ENCODE peak calls at places on chromosomes 2 and 18, in eight cellular contexts. One of them, this sample, is unnamed. For H3K9me3, the result is how much of the 10 kb centered on the place peaks cover.

GRCh38 chr2:108823286-108823685 is 36.7 kb downstream of the CCDC138 start:
- DNase-seq in OCI-LY7: no peak
- DNase-seq in WERI-Rb-1: no peak
- DNase-seq in testis: no peak
- DNase-seq in left ventricle myocardium inferior: no peak
- DNase-seq in cardiac muscle cell: no peak
- DNase-seq in astrocyte: no peak
- DNase-seq in lung: no peak
- DNase-seq in this sample: no peak

GRCh38 chr2:157420771-157421323 is 23.0 kb downstream of the CYTIP start:
- DNase-seq in astrocyte: no peak
- DNase-seq in cardiac muscle cell: no peak
- DNase-seq in testis: no peak
- DNase-seq in OCI-LY7: no peak
- DNase-seq in lung: no peak
- DNase-seq in left ventricle myocardium inferior: no peak
- DNase-seq in WERI-Rb-1: no peak
- DNase-seq in this sample: no peak

GRCh38 chr18:33469699-33470098 is 29.2 kb upstream of the CCDC178 start:
- DNase-seq in left ventricle myocardium inferior: no peak
- DNase-seq in astrocyte: peak
- DNase-seq in OCI-LY7: no peak
- DNase-seq in testis: no peak
- DNase-seq in cardiac muscle cell: no peak
- DNase-seq in lung: no peak
- DNase-seq in WERI-Rb-1: no peak
- DNase-seq in this sample: no peak

GRCh38 chr2:84757648-84758047 is 123.2 kb downstream of the TRABD2A start:
- DNase-seq in cardiac muscle cell: no peak
- DNase-seq in lung: no peak
- DNase-seq in testis: no peak
- DNase-seq in OCI-LY7: no peak
- DNase-seq in WERI-Rb-1: no peak
- DNase-seq in astrocyte: no peak
- DNase-seq in left ventricle myocardium inferior: no peak
- DNase-seq in this sample: no peak

GRCh38 chr18:13811993-13812392 is 12.0 kb upstream of the MC5R start:
- DNase-seq in astrocyte: no peak
- DNase-seq in WERI-Rb-1: no peak
- DNase-seq in cardiac muscle cell: no peak
- DNase-seq in lung: no peak
- DNase-seq in left ventricle myocardium inferior: no peak
- DNase-seq in testis: no peak
- DNase-seq in OCI-LY7: peak
- DNase-seq in this sample: peak

GRCh38 chr18:8657050-8657820 is 48.0 kb downstream of the RAB12 start:
- DNase-seq in left ventricle myocardium inferior: no peak
- DNase-seq in testis: peak
- DNase-seq in OCI-LY7: no peak
- DNase-seq in WERI-Rb-1: peak
- DNase-seq in astrocyte: no peak
- DNase-seq in cardiac muscle cell: peak
- DNase-seq in lung: no peak
- DNase-seq in this sample: peak

GRCh38 chr2:15560404-15560987 is 638 bp downstream of the NBAS start:
- DNase-seq in testis: peak
- DNase-seq in lung: no peak
- DNase-seq in left ventricle myocardium inferior: no peak
- DNase-seq in astrocyte: peak
- DNase-seq in WERI-Rb-1: peak
- DNase-seq in OCI-LY7: peak
- DNase-seq in cardiac muscle cell: peak
- DNase-seq in this sample: peak

GRCh38 chr18:73409242-73409641 is 541.5 kb upstream of the NETO1 start:
- DNase-seq in testis: no peak
- DNase-seq in cardiac muscle cell: no peak
- DNase-seq in astrocyte: peak
- DNase-seq in WERI-Rb-1: no peak
- DNase-seq in left ventricle myocardium inferior: no peak
- DNase-seq in lung: no peak
- DNase-seq in OCI-LY7: no peak
- DNase-seq in this sample: no peak

GRCh38 chr2:43109261-43109743 is 117.1 kb downstream of the ZFP36L2 start:
- DNase-seq in WERI-Rb-1: no peak
- DNase-seq in cardiac muscle cell: no peak
- DNase-seq in astrocyte: no peak
- DNase-seq in lung: no peak
- DNase-seq in left ventricle myocardium inferior: no peak
- DNase-seq in testis: no peak
- DNase-seq in OCI-LY7: no peak
- DNase-seq in this sample: peak

GRCh38 chr18:52130621-52131020 is 209.4 kb upstream of the DCC start:
- DNase-seq in OCI-LY7: no peak
- DNase-seq in cardiac muscle cell: no peak
- DNase-seq in left ventricle myocardium inferior: no peak
- DNase-seq in astrocyte: no peak
- DNase-seq in lung: no peak
- DNase-seq in WERI-Rb-1: no peak
- DNase-seq in testis: no peak
- DNase-seq in this sample: no peak

GRCh38 chr2:109260886-109261700 is 132.1 kb downstream of the SH3RF3 start:
- DNase-seq in testis: peak
- DNase-seq in WERI-Rb-1: peak
- DNase-seq in astrocyte: no peak
- DNase-seq in cardiac muscle cell: peak
- DNase-seq in lung: no peak
- DNase-seq in left ventricle myocardium inferior: no peak
- DNase-seq in OCI-LY7: no peak
- DNase-seq in this sample: peak

GRCh38 chr2:215397632-215398341 is 38.1 kb downstream of the FN1 start:
- DNase-seq in OCI-LY7: no peak
- DNase-seq in WERI-Rb-1: no peak
- DNase-seq in left ventricle myocardium inferior: no peak
- DNase-seq in cardiac muscle cell: peak
- DNase-seq in lung: no peak
- DNase-seq in astrocyte: no peak
- DNase-seq in testis: no peak
- DNase-seq in this sample: no peak

GRCh38 chr2:222214885-222215284 is 83.9 kb downstream of the PAX3 start:
- DNase-seq in WERI-Rb-1: no peak
- DNase-seq in left ventricle myocardium inferior: no peak
- DNase-seq in OCI-LY7: no peak
- DNase-seq in lung: no peak
- DNase-seq in testis: no peak
- DNase-seq in astrocyte: no peak
- DNase-seq in cardiac muscle cell: no peak
- DNase-seq in this sample: no peak

GRCh38 chr2:221478106-221478863 is 93.8 kb downstream of the EPHA4 start:
- DNase-seq in OCI-LY7: no peak
- DNase-seq in WERI-Rb-1: no peak
- DNase-seq in cardiac muscle cell: no peak
- DNase-seq in lung: no peak
- DNase-seq in astrocyte: no peak
- DNase-seq in left ventricle myocardium inferior: no peak
- DNase-seq in testis: no peak
- DNase-seq in this sample: peak

GRCh38 chr2:121095257-121096080 is 189.5 kb downstream of the TFCP2L1 start:
- DNase-seq in WERI-Rb-1: peak
- DNase-seq in left ventricle myocardium inferior: peak
- DNase-seq in astrocyte: no peak
- DNase-seq in testis: peak
- DNase-seq in lung: peak
- DNase-seq in OCI-LY7: no peak
- DNase-seq in cardiac muscle cell: peak
- DNase-seq in this sample: peak

GRCh38 chr2:29398384-29399237 is 283.4 kb downstream of the CLIP4 start:
- DNase-seq in lung: no peak
- DNase-seq in cardiac muscle cell: peak
- DNase-seq in astrocyte: peak
- DNase-seq in left ventricle myocardium inferior: no peak
- DNase-seq in WERI-Rb-1: no peak
- DNase-seq in testis: peak
- DNase-seq in OCI-LY7: no peak
- DNase-seq in this sample: peak
- TF ChIP-seq CTCF in lung: no peak
- TF ChIP-seq CTCF in cardiac muscle cell: no peak
- TF ChIP-seq CTCF in astrocyte: no peak
- TF ChIP-seq CTCF in left ventricle myocardium inferior: no peak
- TF ChIP-seq CTCF in WERI-Rb-1: no peak
- TF ChIP-seq CTCF in testis: no peak
- TF ChIP-seq CTCF in OCI-LY7: no peak
- TF ChIP-seq CTCF in this sample: no peak

DNA sequence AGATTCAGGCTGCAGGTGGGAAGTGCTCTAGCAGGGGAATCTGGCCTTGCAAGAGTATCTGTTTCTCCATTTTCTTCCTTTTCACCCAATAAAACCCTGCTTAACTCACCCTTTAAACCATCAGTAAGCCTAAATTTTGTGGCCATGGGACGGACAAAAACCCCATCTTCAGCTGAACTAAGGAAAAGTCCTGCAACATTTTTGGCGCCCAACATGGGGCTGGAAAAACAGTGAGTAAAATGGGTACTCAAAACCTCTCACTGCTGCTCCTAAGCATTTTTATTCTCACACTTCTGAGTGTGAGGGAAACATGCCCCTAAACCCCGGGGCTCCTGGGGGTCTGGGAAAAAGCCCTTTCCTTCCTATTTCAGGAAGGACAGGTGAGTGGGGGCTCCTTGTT is 414.3 kb downstream of the ZNF804A start:
- DNase-seq in testis: no peak
- DNase-seq in cardiac muscle cell: no peak
- DNase-seq in WERI-Rb-1: no peak
- DNase-seq in left ventricle myocardium inferior: no peak
- DNase-seq in OCI-LY7: peak
- DNase-seq in lung: no peak
- DNase-seq in astrocyte: peak
- DNase-seq in this sample: peak
- H3K9me3 ChIP-seq in testis: under half
- H3K9me3 ChIP-seq in cardiac muscle cell: under half
- H3K9me3 ChIP-seq in WERI-Rb-1: under half
- H3K9me3 ChIP-seq in left ventricle myocardium inferior: half or more
- H3K9me3 ChIP-seq in OCI-LY7: under half
- H3K9me3 ChIP-seq in lung: under half
- H3K9me3 ChIP-seq in astrocyte: under half
- H3K9me3 ChIP-seq in this sample: under half

GRCh38 chr2:172792711-172793110 is 57.1 kb downstream of the RAPGEF4 start:
- DNase-seq in left ventricle myocardium inferior: no peak
- DNase-seq in OCI-LY7: no peak
- DNase-seq in lung: no peak
- DNase-seq in WERI-Rb-1: no peak
- DNase-seq in testis: no peak
- DNase-seq in cardiac muscle cell: no peak
- DNase-seq in astrocyte: peak
- DNase-seq in this sample: no peak

GRCh38 chr2:172791953-172792352 is 56.3 kb downstream of the RAPGEF4 start:
- DNase-seq in testis: no peak
- DNase-seq in left ventricle myocardium inferior: no peak
- DNase-seq in WERI-Rb-1: no peak
- DNase-seq in cardiac muscle cell: no peak
- DNase-seq in OCI-LY7: no peak
- DNase-seq in astrocyte: no peak
- DNase-seq in lung: no peak
- DNase-seq in this sample: peak

GRCh38 chr2:172783091-172783898 is 47.6 kb downstream of the RAPGEF4 start:
- DNase-seq in cardiac muscle cell: peak
- DNase-seq in WERI-Rb-1: no peak
- DNase-seq in astrocyte: peak
- DNase-seq in lung: no peak
- DNase-seq in left ventricle myocardium inferior: no peak
- DNase-seq in testis: peak
- DNase-seq in OCI-LY7: no peak
- DNase-seq in this sample: peak

GRCh38 chr2:172790404-172790803 is 54.8 kb downstream of the RAPGEF4 start:
- DNase-seq in left ventricle myocardium inferior: no peak
- DNase-seq in cardiac muscle cell: no peak
- DNase-seq in lung: no peak
- DNase-seq in OCI-LY7: no peak
- DNase-seq in astrocyte: no peak
- DNase-seq in WERI-Rb-1: no peak
- DNase-seq in testis: no peak
- DNase-seq in this sample: no peak

GRCh38 chr2:172788871-172789270 is 53.2 kb downstream of the RAPGEF4 start:
- DNase-seq in cardiac muscle cell: no peak
- DNase-seq in testis: no peak
- DNase-seq in astrocyte: no peak
- DNase-seq in WERI-Rb-1: no peak
- DNase-seq in lung: no peak
- DNase-seq in left ventricle myocardium inferior: no peak
- DNase-seq in OCI-LY7: no peak
- DNase-seq in this sample: no peak
- H3K27ac ChIP-seq in cardiac muscle cell: no peak
- H3K27ac ChIP-seq in testis: no peak
- H3K27ac ChIP-seq in astrocyte: no peak
- H3K27ac ChIP-seq in WERI-Rb-1: no peak
- H3K27ac ChIP-seq in lung: no peak
- H3K27ac ChIP-seq in left ventricle myocardium inferior: no peak
- H3K27ac ChIP-seq in OCI-LY7: no peak
- H3K27ac ChIP-seq in this sample: no peak

GRCh38 chr2:88187927-88188326 is 17.8 kb downstream of the THNSL2 start:
- DNase-seq in testis: no peak
- DNase-seq in OCI-LY7: no peak
- DNase-seq in cardiac muscle cell: no peak
- DNase-seq in lung: no peak
- DNase-seq in astrocyte: no peak
- DNase-seq in left ventricle myocardium inferior: no peak
- DNase-seq in WERI-Rb-1: no peak
- DNase-seq in this sample: peak
- TF ChIP-seq CTCF in testis: no peak
- TF ChIP-seq CTCF in OCI-LY7: peak
- TF ChIP-seq CTCF in cardiac muscle cell: peak
- TF ChIP-seq CTCF in lung: no peak
- TF ChIP-seq CTCF in astrocyte: no peak
- TF ChIP-seq CTCF in left ventricle myocardium inferior: peak
- TF ChIP-seq CTCF in WERI-Rb-1: peak
- TF ChIP-seq CTCF in this sample: peak

GRCh38 chr2:6841537-6842287 is 24.0 kb downstream of the CMPK2 start:
- DNase-seq in testis: no peak
- DNase-seq in lung: no peak
- DNase-seq in cardiac muscle cell: no peak
- DNase-seq in astrocyte: no peak
- DNase-seq in OCI-LY7: no peak
- DNase-seq in left ventricle myocardium inferior: no peak
- DNase-seq in WERI-Rb-1: no peak
- DNase-seq in this sample: no peak
- H3K9me3 ChIP-seq in testis: under half
- H3K9me3 ChIP-seq in lung: under half
- H3K9me3 ChIP-seq in cardiac muscle cell: under half
- H3K9me3 ChIP-seq in astrocyte: under half
- H3K9me3 ChIP-seq in OCI-LY7: under half
- H3K9me3 ChIP-seq in left ventricle myocardium inferior: half or more
- H3K9me3 ChIP-seq in WERI-Rb-1: under half
- H3K9me3 ChIP-seq in this sample: under half

This sample was measured in endodermal cell.